ENCODE peak calls at places on chromosomes 3 and 15, in four cellular contexts. D is COR-L47, L is cerebellar nuclear complex, C is astrocyte of the spinal cord. Z is an unnamed sample.

GRCh38 chr15:43104426-43104825 is 1.4 kb downstream of the UBR1 start:
- DNase-seq in D (no peak), L (no peak), C (no peak), Z (peak)

GRCh38 chr3:132347095-132347494 is 29.9 kb downstream of the ACP3 start:
- DNase-seq in D (peak), L (no peak), C (peak), Z (no peak)

GRCh38 chr3:188683032-188683491 is 488.7 kb upstream of the TPRG1 start:
- DNase-seq in D (no peak), L (no peak), C (peak), Z (no peak)

GRCh38 chr15:88624156-88624970 is 3.2 kb downstream of the AEN start:
- DNase-seq in D (no peak), L (no peak), C (peak), Z (peak)

GRCh38 chr3:137071104-137071503 is 113.3 kb downstream of the IL20RB start:
- DNase-seq in D (no peak), L (no peak), C (no peak), Z (no peak)

GRCh38 chr3:106814231-106814630 is 563.0 kb upstream of the CCDC54 start:
- DNase-seq in D (no peak), L (no peak), C (no peak), Z (no peak)

GRCh38 chr3:63232764-63233396 is 45.2 kb upstream of the SYNPR start:
- DNase-seq in D (no peak), L (no peak), C (peak), Z (peak)

GRCh38 chr3:112086857-112087524 is 802 bp downstream of the C3orf52 start:
- DNase-seq in D (no peak), L (no peak), C (no peak), Z (no peak)

GRCh38 chr3:30112904-30113484 is 493.4 kb upstream of the TGFBR2 start:
- DNase-seq in D (peak), L (no peak), C (peak), Z (peak)

GRCh38 chr3:24101676-24102168 is 156.6 kb downstream of the NR1D2 start:
- DNase-seq in D (no peak), L (no peak), C (no peak), Z (no peak)

GRCh38 chr3:122305818-122306621 is 19.0 kb upstream of the CSTA start:
- DNase-seq in D (no peak), L (no peak), C (no peak), Z (peak)

GRCh38 chr3:169241575-169241927 is 422.0 kb downstream of the MECOM start:
- DNase-seq in D (no peak), L (no peak), C (peak), Z (no peak)

GRCh38 chr15:96342143-96342466 is 11.6 kb downstream of the NR2F2 start:
- DNase-seq in D (no peak), L (no peak), C (peak), Z (no peak)

GRCh38 chr3:3998140-3998977 is 199.1 kb downstream of the LRRN1 start:
- DNase-seq in D (no peak), L (no peak), C (peak), Z (peak)

GRCh38 chr3:39668420-39668819 is 141.0 kb upstream of the MYRIP start:
- DNase-seq in D (peak), L (peak), C (peak), Z (peak)

GRCh38 chr3:102528727-102529126 is 93.9 kb downstream of the ZPLD1 start:
- DNase-seq in D (no peak), L (no peak), C (no peak), Z (no peak)

GRCh38 chr3:46897829-46898320 is 20.4 kb downstream of the PTH1R start:
- DNase-seq in D (no peak), L (no peak), C (no peak), Z (no peak)

GRCh38 chr3:135239485-135239884 is 444.4 kb downstream of the EPHB1 start:
- DNase-seq in D (peak), L (no peak), C (no peak), Z (no peak)

GRCh38 chr15:40029979-40030893 is 8.7 kb downstream of the SRP14 start:
- DNase-seq in D (no peak), L (no peak), C (no peak), Z (peak)

GRCh38 chr3:153356908-153357307 is 194.9 kb downstream of the RAP2B start:
- DNase-seq in D (no peak), L (no peak), C (no peak), Z (no peak)

GRCh38 chr3:193225726-193226125 is 15.3 kb upstream of the PLAAT1 start:
- DNase-seq in D (no peak), L (no peak), C (no peak), Z (no peak)

GRCh38 chr3:169863458-169863899 is 6.3 kb downstream of the LRRC31 start:
- DNase-seq in D (peak), L (no peak), C (peak), Z (peak)

GRCh38 chr3:195259146-195259563 is 11.8 kb downstream of the XXYLT1 start:
- DNase-seq in D (no peak), L (no peak), C (peak), Z (no peak)

GRCh38 chr3:166900866-166901577 is 479.1 kb downstream of the ZBBX start:
- DNase-seq in D (no peak), L (no peak), C (no peak), Z (no peak)

GRCh38 chr15:64938192-64938591 is 26.5 kb downstream of the ANKDD1A start:
- DNase-seq in D (no peak), L (no peak), C (peak), Z (no peak)

GRCh38 chr15:74732846-74733245 is 7.5 kb upstream of the CYP1A1 start:
- DNase-seq in D (no peak), L (no peak), C (no peak), Z (no peak)

GRCh38 chr3:52245322-52246263 is at the start of gene PPM1M:
- DNase-seq in D (no peak), L (no peak), C (peak), Z (peak)

GRCh38 chr3:64900916-64901903 is 213.4 kb upstream of the ADAMTS9 start:
- DNase-seq in D (no peak), L (no peak), C (peak), Z (no peak)

GRCh38 chr3:138336454-138336853 is 6.8 kb upstream of the NME9 start:
- DNase-seq in D (no peak), L (no peak), C (no peak), Z (no peak)

GRCh38 chr3:188151438-188151837 is 2.5 kb upstream of the LPP start:
- DNase-seq in D (no peak), L (no peak), C (no peak), Z (no peak)

GRCh38 chr3:53460313-53460712 is 34.1 kb upstream of the CACNA1D start:
- DNase-seq in D (no peak), L (no peak), C (no peak), Z (no peak)

GRCh38 chr3:69543080-69543429 is 157.2 kb upstream of the FRMD4B start:
- DNase-seq in D (no peak), L (no peak), C (no peak), Z (no peak)

GRCh38 chr3:119323401-119324107 is 29.4 kb downstream of the ARHGAP31 start:
- DNase-seq in D (peak), L (no peak), C (no peak), Z (no peak)

GRCh38 chr3:157475921-157476395 is 27.3 kb downstream of the VEPH1 start:
- DNase-seq in D (no peak), L (no peak), C (peak), Z (no peak)

GRCh38 chr15:52337198-52337853 is 41.7 kb upstream of the MYO5C start:
- DNase-seq in D (no peak), L (no peak), C (peak), Z (no peak)

GRCh38 chr3:64460877-64461276 is 226.9 kb downstream of the ADAMTS9 start:
- DNase-seq in D (no peak), L (no peak), C (peak), Z (no peak)

GRCh38 chr3:171162986-171163723 is 136.6 kb upstream of the SLC2A2 start:
- DNase-seq in D (no peak), L (no peak), C (no peak), Z (peak)

GRCh38 chr3:102441832-102442231 is 7.0 kb downstream of the ZPLD1 start:
- DNase-seq in D (no peak), L (no peak), C (no peak), Z (peak)

GRCh38 chr15:72511536-72511935 is 37.4 kb downstream of the ARIH1 start:
- DNase-seq in D (no peak), L (no peak), C (peak), Z (no peak)

GRCh38 chr3:55443346-55443745 is 43.8 kb downstream of the WNT5A start:
- DNase-seq in D (no peak), L (no peak), C (no peak), Z (no peak)

Z was measured in neural progenitor cell.